ENCODE peak calls at places on chromosomes 11 and 22, in seven cellular contexts. One of them, this sample, is unnamed.

GRCh38 chr22:49026476-49027121 is 801.1 kb downstream of the BRD1 start:
- DNase-seq in suprapubic skin: no peak
- DNase-seq in A549: peak
- DNase-seq in tibial nerve: no peak
- DNase-seq in K562: no peak
- DNase-seq in ovary: no peak
- DNase-seq in sigmoid colon: no peak
- DNase-seq in this sample: no peak

GRCh38 chr11:70324354-70325115 is 54.0 kb downstream of the PPFIA1 start:
- DNase-seq in suprapubic skin: no peak
- DNase-seq in A549: no peak
- DNase-seq in tibial nerve: no peak
- DNase-seq in K562: no peak
- DNase-seq in ovary: no peak
- DNase-seq in sigmoid colon: no peak
- DNase-seq in this sample: no peak

GRCh38 chr22:45516923-45517675 is 14.4 kb downstream of the FBLN1 start:
- DNase-seq in suprapubic skin: no peak
- DNase-seq in A549: no peak
- DNase-seq in tibial nerve: no peak
- DNase-seq in K562: no peak
- DNase-seq in ovary: no peak
- DNase-seq in sigmoid colon: no peak
- DNase-seq in this sample: no peak

GRCh38 chr22:32317524-32317923 is 40.1 kb upstream of the RFPL3 start:
- DNase-seq in suprapubic skin: peak
- DNase-seq in A549: no peak
- DNase-seq in tibial nerve: no peak
- DNase-seq in K562: no peak
- DNase-seq in ovary: no peak
- DNase-seq in sigmoid colon: no peak
- DNase-seq in this sample: no peak

GRCh38 chr11:78876686-78877085 is 302.0 kb upstream of the NARS2 start:
- DNase-seq in suprapubic skin: no peak
- DNase-seq in A549: no peak
- DNase-seq in tibial nerve: no peak
- DNase-seq in K562: no peak
- DNase-seq in ovary: no peak
- DNase-seq in sigmoid colon: no peak
- DNase-seq in this sample: no peak

GRCh38 chr22:30806391-30806861 is 111.8 kb downstream of the OSBP2 start:
- DNase-seq in suprapubic skin: no peak
- DNase-seq in A549: no peak
- DNase-seq in tibial nerve: no peak
- DNase-seq in K562: peak
- DNase-seq in ovary: no peak
- DNase-seq in sigmoid colon: no peak
- DNase-seq in this sample: no peak

GRCh38 chr11:82818399-82819043 is 81.7 kb downstream of the PRCP start:
- DNase-seq in suprapubic skin: no peak
- DNase-seq in A549: no peak
- DNase-seq in tibial nerve: no peak
- DNase-seq in K562: no peak
- DNase-seq in ovary: no peak
- DNase-seq in sigmoid colon: no peak
- DNase-seq in this sample: no peak

GRCh38 chr22:19844423-19845368 is 10.0 kb downstream of the GNB1L start:
- DNase-seq in suprapubic skin: no peak
- DNase-seq in A549: no peak
- DNase-seq in tibial nerve: no peak
- DNase-seq in K562: no peak
- DNase-seq in ovary: no peak
- DNase-seq in sigmoid colon: peak
- DNase-seq in this sample: no peak

GRCh38 chr11:80855975-80856524 is 1415.2 kb upstream of the TENM4 start:
- DNase-seq in suprapubic skin: no peak
- DNase-seq in A549: no peak
- DNase-seq in tibial nerve: no peak
- DNase-seq in K562: no peak
- DNase-seq in ovary: no peak
- DNase-seq in sigmoid colon: no peak
- DNase-seq in this sample: no peak

GRCh38 chr22:46585340-46586122 is 34.7 kb upstream of the GRAMD4 start:
- DNase-seq in suprapubic skin: no peak
- DNase-seq in A549: no peak
- DNase-seq in tibial nerve: no peak
- DNase-seq in K562: no peak
- DNase-seq in ovary: no peak
- DNase-seq in sigmoid colon: no peak
- DNase-seq in this sample: no peak

GRCh38 chr22:46581580-46582244 is 38.5 kb upstream of the GRAMD4 start:
- DNase-seq in suprapubic skin: peak
- DNase-seq in A549: no peak
- DNase-seq in tibial nerve: no peak
- DNase-seq in K562: no peak
- DNase-seq in ovary: no peak
- DNase-seq in sigmoid colon: peak
- DNase-seq in this sample: no peak

GRCh38 chr22:46582281-46582811 is 37.8 kb upstream of the GRAMD4 start:
- DNase-seq in suprapubic skin: peak
- DNase-seq in A549: no peak
- DNase-seq in tibial nerve: no peak
- DNase-seq in K562: no peak
- DNase-seq in ovary: no peak
- DNase-seq in sigmoid colon: peak
- DNase-seq in this sample: no peak

GRCh38 chr22:46584081-46584903 is 35.9 kb upstream of the GRAMD4 start:
- DNase-seq in suprapubic skin: peak
- DNase-seq in A549: no peak
- DNase-seq in tibial nerve: no peak
- DNase-seq in K562: no peak
- DNase-seq in ovary: no peak
- DNase-seq in sigmoid colon: peak
- DNase-seq in this sample: no peak

GRCh38 chr22:46583571-46583970 is 36.6 kb upstream of the GRAMD4 start:
- DNase-seq in suprapubic skin: peak
- DNase-seq in A549: no peak
- DNase-seq in tibial nerve: no peak
- DNase-seq in K562: no peak
- DNase-seq in ovary: no peak
- DNase-seq in sigmoid colon: peak
- DNase-seq in this sample: no peak
- TF ChIP-seq EP300 in suprapubic skin: no peak
- TF ChIP-seq EP300 in A549: no peak
- TF ChIP-seq EP300 in tibial nerve: no peak
- TF ChIP-seq EP300 in K562: no peak
- TF ChIP-seq EP300 in ovary: no peak
- TF ChIP-seq EP300 in sigmoid colon: no peak
- TF ChIP-seq EP300 in this sample: no peak

DNA sequence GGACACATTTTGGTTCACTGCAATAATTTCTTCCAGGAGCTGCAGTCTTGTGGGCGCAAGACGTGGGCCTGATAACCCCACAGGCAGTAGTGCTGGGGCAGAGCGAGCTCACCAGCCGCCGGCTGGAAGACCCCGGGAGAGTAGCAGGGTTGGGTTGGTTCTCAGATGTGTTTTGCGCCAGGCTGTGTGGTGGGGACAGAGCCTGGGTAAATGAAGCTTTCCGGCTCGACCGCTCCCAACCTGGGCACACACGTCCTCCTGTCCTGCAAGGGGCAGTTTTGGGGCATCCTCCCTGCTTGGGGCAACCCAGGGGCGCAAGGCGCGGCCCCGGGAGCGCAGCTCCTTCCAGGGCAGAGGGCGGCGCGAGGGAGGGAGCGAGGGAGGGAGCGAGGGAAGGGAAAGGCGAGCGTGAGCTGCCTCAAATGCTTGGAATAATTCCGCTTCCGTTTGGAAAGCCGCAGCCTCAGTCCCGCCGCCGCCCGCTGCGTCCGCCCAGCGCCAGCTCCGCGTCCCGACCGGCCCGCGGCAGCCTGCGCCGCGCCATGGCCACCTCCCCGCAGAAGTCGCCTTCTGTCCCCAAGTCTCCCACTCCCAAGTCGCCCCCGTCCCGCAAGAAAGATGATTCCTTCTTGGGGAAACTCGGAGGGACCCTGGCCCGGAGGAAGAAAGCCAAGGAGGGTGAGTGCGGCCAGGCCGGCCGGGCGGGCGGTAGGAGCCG is at the start of gene PARVA:
- DNase-seq in suprapubic skin: peak
- DNase-seq in A549: peak
- DNase-seq in tibial nerve: peak
- DNase-seq in K562: no peak
- DNase-seq in ovary: peak
- DNase-seq in sigmoid colon: peak
- DNase-seq in this sample: peak
- TF ChIP-seq POLR2A in suprapubic skin: no peak
- TF ChIP-seq POLR2A in A549: peak
- TF ChIP-seq POLR2A in tibial nerve: no peak
- TF ChIP-seq POLR2A in K562: no peak
- TF ChIP-seq POLR2A in ovary: peak
- TF ChIP-seq POLR2A in sigmoid colon: no peak
- TF ChIP-seq POLR2A in this sample: peak

GRCh38 chr11:130002846-130003716 is 446 bp upstream of the PRDM10 start:
- DNase-seq in suprapubic skin: peak
- DNase-seq in A549: peak
- DNase-seq in tibial nerve: peak
- DNase-seq in K562: peak
- DNase-seq in ovary: peak
- DNase-seq in sigmoid colon: peak
- DNase-seq in this sample: peak
- TF ChIP-seq EP300 in suprapubic skin: no peak
- TF ChIP-seq EP300 in A549: no peak
- TF ChIP-seq EP300 in tibial nerve: peak
- TF ChIP-seq EP300 in K562: peak
- TF ChIP-seq EP300 in ovary: no peak
- TF ChIP-seq EP300 in sigmoid colon: no peak
- TF ChIP-seq EP300 in this sample: no peak

GRCh38 chr11:65431452-65432132 is 9.0 kb downstream of the NEAT1 start:
- DNase-seq in suprapubic skin: no peak
- DNase-seq in A549: no peak
- DNase-seq in tibial nerve: no peak
- DNase-seq in K562: no peak
- DNase-seq in ovary: no peak
- DNase-seq in sigmoid colon: no peak
- DNase-seq in this sample: no peak
- TF ChIP-seq POLR2A in suprapubic skin: no peak
- TF ChIP-seq POLR2A in A549: no peak
- TF ChIP-seq POLR2A in tibial nerve: peak
- TF ChIP-seq POLR2A in K562: peak
- TF ChIP-seq POLR2A in ovary: no peak
- TF ChIP-seq POLR2A in sigmoid colon: no peak
- TF ChIP-seq POLR2A in this sample: peak

This sample was measured in esophagus muscularis mucosa.